ENCODE peak calls at places on chromosomes 1 and 21, in five cellular contexts. One of them, this sample, is unnamed.
A peak's percentile ranks its signal among the peaks of the same experiment; 100 is the strongest.

GRCh38 chr21:46639489-46640386 is 4.3 kb downstream of the PRMT2 start:
- DNase-seq in right atrium auricular region: no peak
- DNase-seq in OCI-LY7: peak; percentile 11
- DNase-seq in spleen: no peak
- DNase-seq in adipocyte: peak; percentile 65
- DNase-seq in this sample: no peak

GRCh38 chr1:207751790-207752455 is at the start of gene CD46:
- DNase-seq in right atrium auricular region: peak; percentile 98
- DNase-seq in OCI-LY7: peak; percentile 96
- DNase-seq in spleen: peak; percentile 97
- DNase-seq in adipocyte: peak; percentile 97
- DNase-seq in this sample: peak; percentile 96

GRCh38 chr1:230109871-230110667 is 43.0 kb downstream of the GALNT2 start:
- DNase-seq in right atrium auricular region: no peak
- DNase-seq in OCI-LY7: peak; percentile 88
- DNase-seq in spleen: peak; percentile 85
- DNase-seq in adipocyte: no peak
- DNase-seq in this sample: no peak

GRCh38 chr1:177249231-177249630 is 78.5 kb downstream of the BRINP2 start:
- DNase-seq in right atrium auricular region: no peak
- DNase-seq in OCI-LY7: no peak
- DNase-seq in spleen: no peak
- DNase-seq in adipocyte: no peak
- DNase-seq in this sample: no peak

GRCh38 chr1:191255354-191256057 is 777.8 kb upstream of the BRINP3 start:
- DNase-seq in right atrium auricular region: no peak
- DNase-seq in OCI-LY7: no peak
- DNase-seq in spleen: no peak
- DNase-seq in adipocyte: no peak
- DNase-seq in this sample: no peak

GRCh38 chr1:197787056-197787455 is 11.8 kb upstream of the DENND1B start:
- DNase-seq in right atrium auricular region: no peak
- DNase-seq in OCI-LY7: no peak
- DNase-seq in spleen: no peak
- DNase-seq in adipocyte: peak; percentile 48
- DNase-seq in this sample: no peak

GRCh38 chr1:36386262-36387140 is 777 bp upstream of the STK40 start:
- DNase-seq in right atrium auricular region: peak; percentile 99
- DNase-seq in OCI-LY7: peak; percentile 97
- DNase-seq in spleen: peak; percentile 94
- DNase-seq in adipocyte: peak; percentile 100
- DNase-seq in this sample: peak; percentile 90

GRCh38 chr1:178962853-178963810 is 62.6 kb upstream of the FAM20B start:
- DNase-seq in right atrium auricular region: no peak
- DNase-seq in OCI-LY7: no peak
- DNase-seq in spleen: peak; percentile 37
- DNase-seq in adipocyte: no peak
- DNase-seq in this sample: no peak

GRCh38 chr1:14800014-14800413 is 201.5 kb downstream of the KAZN start:
- DNase-seq in right atrium auricular region: no peak
- DNase-seq in OCI-LY7: no peak
- DNase-seq in spleen: no peak
- DNase-seq in adipocyte: no peak
- DNase-seq in this sample: no peak

GRCh38 chr1:12167493-12168429 is 970 bp downstream of the TNFRSF1B start:
- DNase-seq in right atrium auricular region: no peak
- DNase-seq in OCI-LY7: no peak
- DNase-seq in spleen: no peak
- DNase-seq in adipocyte: no peak
- DNase-seq in this sample: no peak

GRCh38 chr1:22102746-22103145 is 40.2 kb downstream of the WNT4 start:
- DNase-seq in right atrium auricular region: no peak
- DNase-seq in OCI-LY7: no peak
- DNase-seq in spleen: no peak
- DNase-seq in adipocyte: no peak
- DNase-seq in this sample: no peak

GRCh38 chr1:40692429-40692905 is 963 bp downstream of the NFYC start:
- DNase-seq in right atrium auricular region: peak; percentile 59
- DNase-seq in OCI-LY7: no peak
- DNase-seq in spleen: no peak
- DNase-seq in adipocyte: peak; percentile 57
- DNase-seq in this sample: no peak

GRCh38 chr1:200483491-200484143 is 73.8 kb upstream of the ZNF281 start:
- DNase-seq in right atrium auricular region: no peak
- DNase-seq in OCI-LY7: no peak
- DNase-seq in spleen: no peak
- DNase-seq in adipocyte: peak; percentile 83
- DNase-seq in this sample: no peak

GRCh38 chr1:168243636-168244212 is 17.9 kb downstream of the SFT2D2 start:
- DNase-seq in right atrium auricular region: no peak
- DNase-seq in OCI-LY7: no peak
- DNase-seq in spleen: no peak
- DNase-seq in adipocyte: no peak
- DNase-seq in this sample: no peak

GRCh38 chr1:168252204-168252733 is 26.5 kb downstream of the SFT2D2 start:
- DNase-seq in right atrium auricular region: no peak
- DNase-seq in OCI-LY7: no peak
- DNase-seq in spleen: no peak
- DNase-seq in adipocyte: peak; percentile 60
- DNase-seq in this sample: no peak

GRCh38 chr1:168245042-168245441 is 19.2 kb downstream of the SFT2D2 start:
- DNase-seq in right atrium auricular region: no peak
- DNase-seq in OCI-LY7: no peak
- DNase-seq in spleen: no peak
- DNase-seq in adipocyte: no peak
- DNase-seq in this sample: no peak

GRCh38 chr1:168243200-168243599 is 17.4 kb downstream of the SFT2D2 start:
- DNase-seq in right atrium auricular region: no peak
- DNase-seq in OCI-LY7: no peak
- DNase-seq in spleen: no peak
- DNase-seq in adipocyte: no peak
- DNase-seq in this sample: no peak

GRCh38 chr1:168246506-168246905 is 20.7 kb downstream of the SFT2D2 start:
- DNase-seq in right atrium auricular region: no peak
- DNase-seq in OCI-LY7: no peak
- DNase-seq in spleen: no peak
- DNase-seq in adipocyte: no peak
- DNase-seq in this sample: no peak
- H3K36me3 ChIP-seq in right atrium auricular region: peaks cover 40% of the 10 kb centered on the region
- H3K36me3 ChIP-seq in OCI-LY7: peaks cover 85% of the 10 kb centered on the region
- H3K36me3 ChIP-seq in spleen: peaks cover 99% of the 10 kb centered on the region
- H3K36me3 ChIP-seq in adipocyte: peaks cover 70% of the 10 kb centered on the region
- H3K36me3 ChIP-seq in this sample: no peaks in the 10 kb centered on the region

GRCh38 chr1:223760833-223761232 is 48.5 kb downstream of the CAPN2 start:
- DNase-seq in right atrium auricular region: no peak
- DNase-seq in OCI-LY7: no peak
- DNase-seq in spleen: peak; percentile 22
- DNase-seq in adipocyte: no peak
- DNase-seq in this sample: no peak
- H3K36me3 ChIP-seq in right atrium auricular region: peaks cover 67% of the 10 kb centered on the region
- H3K36me3 ChIP-seq in OCI-LY7: no peaks in the 10 kb centered on the region
- H3K36me3 ChIP-seq in spleen: peaks cover 100% of the 10 kb centered on the region
- H3K36me3 ChIP-seq in adipocyte: peaks cover 96% of the 10 kb centered on the region
- H3K36me3 ChIP-seq in this sample: peaks cover 5% of the 10 kb centered on the region

GRCh38 chr1:156320560-156320959 is 17.5 kb downstream of the CCT3 start:
- DNase-seq in right atrium auricular region: no peak
- DNase-seq in OCI-LY7: no peak
- DNase-seq in spleen: no peak
- DNase-seq in adipocyte: no peak
- DNase-seq in this sample: no peak

GRCh38 chr1:156319664-156320063 is 18.4 kb downstream of the CCT3 start:
- DNase-seq in right atrium auricular region: no peak
- DNase-seq in OCI-LY7: peak; percentile 42
- DNase-seq in spleen: no peak
- DNase-seq in adipocyte: peak; percentile 67
- DNase-seq in this sample: no peak

GRCh38 chr1:156310962-156311361 is 11.9 kb upstream of the VHLL start:
- DNase-seq in right atrium auricular region: no peak
- DNase-seq in OCI-LY7: no peak
- DNase-seq in spleen: no peak
- DNase-seq in adipocyte: peak; percentile 39
- DNase-seq in this sample: peak; percentile 66

DNA sequence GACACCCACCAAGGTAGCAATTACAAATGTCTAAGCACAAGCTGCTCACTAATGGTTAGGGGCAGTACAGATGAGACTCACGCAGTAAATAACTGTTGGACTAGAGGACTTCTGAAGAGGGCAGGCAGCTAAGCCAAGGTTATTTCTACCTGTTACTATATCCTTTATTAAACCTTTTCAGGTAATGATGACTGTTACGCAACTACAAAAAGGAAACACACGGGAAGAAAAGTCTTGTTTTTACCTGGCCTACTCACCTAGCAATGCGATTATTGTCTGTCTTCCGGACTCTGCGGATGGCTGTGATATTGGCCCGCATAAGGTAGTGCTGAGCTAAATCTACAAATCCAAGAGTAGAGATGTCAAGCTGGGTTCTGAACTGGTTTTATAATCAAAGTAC is 17.8 kb upstream of the VHLL start:
- DNase-seq in right atrium auricular region: no peak
- DNase-seq in OCI-LY7: no peak
- DNase-seq in spleen: no peak
- DNase-seq in adipocyte: no peak
- DNase-seq in this sample: no peak
- H3K36me3 ChIP-seq in right atrium auricular region: peaks cover 92% of the 10 kb centered on the region
- H3K36me3 ChIP-seq in OCI-LY7: peaks cover 100% of the 10 kb centered on the region
- H3K36me3 ChIP-seq in spleen: peaks cover 100% of the 10 kb centered on the region
- H3K36me3 ChIP-seq in adipocyte: peaks cover 99% of the 10 kb centered on the region
- H3K36me3 ChIP-seq in this sample: peaks cover 21% of the 10 kb centered on the region

DNA sequence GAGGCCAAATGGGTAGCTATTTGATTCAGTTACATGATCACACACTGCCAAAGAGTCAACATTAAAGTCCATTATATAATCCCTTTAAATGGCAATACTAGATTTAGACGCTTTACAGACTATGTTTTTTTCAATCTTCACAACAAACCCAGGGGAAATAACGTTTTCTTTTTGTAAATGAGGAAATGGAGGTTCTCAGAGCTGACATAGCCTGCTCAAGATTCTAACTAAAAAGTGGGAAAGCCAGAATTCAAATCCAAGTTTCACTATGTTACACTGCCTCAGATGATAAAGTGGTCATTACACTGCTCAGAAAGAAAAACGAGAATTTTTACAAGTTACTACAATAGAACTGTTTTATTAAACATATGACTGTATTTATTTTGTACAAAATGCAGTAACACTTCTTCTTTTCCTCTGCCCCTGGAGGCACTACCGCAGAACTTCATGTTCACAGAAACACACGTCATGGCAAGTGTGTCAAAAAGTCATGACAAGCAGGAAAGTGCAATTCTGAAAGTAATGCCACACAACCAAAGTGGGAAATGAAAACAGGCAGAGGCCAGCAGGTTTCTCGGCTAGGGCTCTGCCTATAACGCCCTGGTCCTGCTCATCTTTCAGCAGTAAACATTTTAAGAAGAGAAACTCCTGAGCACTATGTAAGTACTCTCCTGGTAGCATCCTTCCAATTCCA is 19.0 kb downstream of the THEMIS2 start:
- DNase-seq in right atrium auricular region: no peak
- DNase-seq in OCI-LY7: peak; percentile 64
- DNase-seq in spleen: peak; percentile 81
- DNase-seq in adipocyte: no peak
- DNase-seq in this sample: no peak
- H3K36me3 ChIP-seq in right atrium auricular region: peaks cover 55% of the 10 kb centered on the region
- H3K36me3 ChIP-seq in OCI-LY7: peaks cover 80% of the 10 kb centered on the region
- H3K36me3 ChIP-seq in spleen: peaks cover 98% of the 10 kb centered on the region
- H3K36me3 ChIP-seq in adipocyte: peaks cover 66% of the 10 kb centered on the region
- H3K36me3 ChIP-seq in this sample: no peaks in the 10 kb centered on the region

GRCh38 chr21:43016728-43017127 is 42.4 kb downstream of the PKNOX1 start:
- DNase-seq in right atrium auricular region: no peak
- DNase-seq in OCI-LY7: no peak
- DNase-seq in spleen: no peak
- DNase-seq in adipocyte: no peak
- DNase-seq in this sample: no peak

GRCh38 chr21:43018519-43018918 is 44.2 kb downstream of the PKNOX1 start:
- DNase-seq in right atrium auricular region: no peak
- DNase-seq in OCI-LY7: no peak
- DNase-seq in spleen: no peak
- DNase-seq in adipocyte: no peak
- DNase-seq in this sample: no peak

GRCh38 chr21:43012596-43012995 is 38.2 kb downstream of the PKNOX1 start:
- DNase-seq in right atrium auricular region: no peak
- DNase-seq in OCI-LY7: no peak
- DNase-seq in spleen: no peak
- DNase-seq in adipocyte: no peak
- DNase-seq in this sample: no peak

GRCh38 chr21:43020177-43020576 is 45.8 kb downstream of the PKNOX1 start:
- DNase-seq in right atrium auricular region: no peak
- DNase-seq in OCI-LY7: no peak
- DNase-seq in spleen: no peak
- DNase-seq in adipocyte: no peak
- DNase-seq in this sample: no peak

DNA sequence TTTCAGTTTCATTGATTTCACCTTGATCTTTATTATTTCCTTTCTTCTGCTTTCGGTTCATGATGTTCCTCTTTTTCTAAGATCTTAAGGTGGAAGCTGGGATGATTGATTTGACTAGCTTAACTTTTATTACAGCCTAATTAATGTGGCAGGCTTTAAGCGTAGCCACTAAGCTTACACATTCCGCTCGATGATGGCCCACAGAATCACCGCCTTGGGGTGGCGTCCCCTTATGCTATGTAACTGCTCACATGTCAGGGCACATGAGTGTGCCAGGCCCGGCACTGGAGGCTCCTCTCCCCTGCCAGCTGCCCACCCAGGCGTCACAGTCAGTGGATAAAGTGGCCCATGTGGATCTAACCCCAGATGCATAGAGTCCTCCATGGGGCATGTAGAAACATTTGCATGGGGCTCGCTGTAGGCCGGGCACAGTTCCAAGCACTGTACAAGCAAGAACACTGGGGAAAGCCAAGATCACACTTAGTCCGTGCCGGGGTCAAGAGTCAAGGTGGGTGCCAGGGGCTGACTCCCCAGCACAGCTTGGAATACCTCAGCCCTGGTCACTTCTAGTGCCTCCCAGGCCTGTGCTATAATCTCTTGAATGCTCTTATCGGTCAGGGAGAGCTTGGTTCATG is 41.7 kb downstream of the PKNOX1 start:
- DNase-seq in right atrium auricular region: no peak
- DNase-seq in OCI-LY7: peak; percentile 20
- DNase-seq in spleen: peak; percentile 80
- DNase-seq in adipocyte: no peak
- DNase-seq in this sample: no peak
- H3K36me3 ChIP-seq in right atrium auricular region: peaks cover 46% of the 10 kb centered on the region
- H3K36me3 ChIP-seq in OCI-LY7: peaks cover 62% of the 10 kb centered on the region
- H3K36me3 ChIP-seq in spleen: peaks cover 91% of the 10 kb centered on the region
- H3K36me3 ChIP-seq in adipocyte: peaks cover 61% of the 10 kb centered on the region
- H3K36me3 ChIP-seq in this sample: no peaks in the 10 kb centered on the region

GRCh38 chr1:88003255-88003654 is 674.6 kb downstream of the LMO4 start:
- DNase-seq in right atrium auricular region: no peak
- DNase-seq in OCI-LY7: no peak
- DNase-seq in spleen: no peak
- DNase-seq in adipocyte: no peak
- DNase-seq in this sample: no peak
- H3K36me3 ChIP-seq in right atrium auricular region: no peaks in the 10 kb centered on the region
- H3K36me3 ChIP-seq in OCI-LY7: no peaks in the 10 kb centered on the region
- H3K36me3 ChIP-seq in spleen: no peaks in the 10 kb centered on the region
- H3K36me3 ChIP-seq in adipocyte: no peaks in the 10 kb centered on the region
- H3K36me3 ChIP-seq in this sample: no peaks in the 10 kb centered on the region

This sample was measured in breast epithelium.